ENCODE peak calls at places on chromosomes 11 and 22, in seven cellular contexts. L, K, Z, M, O, S and W are unnamed samples.

GRCh38 chr22:22111267-22111751 is 128.7 kb upstream of the TOP3B start:
- DNase-seq in L (peak; percentile 90), K (no peak), Z (peak; percentile 70), M (peak; percentile 28), O (no peak), S (no peak), W (no peak)

GRCh38 chr22:47282851-47283250 is 520.4 kb downstream of the TBC1D22A start:
- DNase-seq in L (no peak), K (no peak), Z (no peak), M (no peak), O (no peak), S (no peak), W (no peak)

GRCh38 chr22:47367993-47368945 is 605.8 kb downstream of the TBC1D22A start:
- DNase-seq in L (no peak), K (no peak), Z (no peak), M (no peak), O (no peak), S (no peak), W (peak; percentile 2)

GRCh38 chr11:112004389-112004788 is 20.8 kb upstream of the DLAT start:
- DNase-seq in L (peak; percentile 9), K (no peak), Z (peak; percentile 64), M (no peak), O (no peak), S (no peak), W (no peak)

GRCh38 chr11:101466352-101466751 is 117.5 kb downstream of the TRPC6 start:
- DNase-seq in L (no peak), K (no peak), Z (no peak), M (peak; percentile 18), O (no peak), S (no peak), W (no peak)

GRCh38 chr11:61893981-61894380 is 2.6 kb upstream of the FADS3 start:
- DNase-seq in L (peak; percentile 91), K (no peak), Z (no peak), M (peak; percentile 66), O (no peak), S (no peak), W (no peak)

GRCh38 chr11:125201525-125202121 is 37.1 kb downstream of the PKNOX2 start:
- DNase-seq in L (no peak), K (no peak), Z (peak; percentile 9), M (no peak), O (peak; percentile 64), S (no peak), W (peak; percentile 61)

GRCh38 chr22:23709107-23709506 is 18.3 kb downstream of the RGL4 start:
- DNase-seq in L (peak; percentile 63), K (no peak), Z (no peak), M (no peak), O (no peak), S (no peak), W (no peak)

GRCh38 chr22:38736257-38736570 is 19.6 kb downstream of the SUN2 start:
- DNase-seq in L (no peak), K (no peak), Z (no peak), M (no peak), O (no peak), S (no peak), W (no peak)

GRCh38 chr11:62546244-62546936 is at the start of gene AHNAK:
- DNase-seq in L (peak; percentile 90), K (peak; percentile 88), Z (no peak), M (no peak), O (peak; percentile 92), S (peak; percentile 86), W (peak; percentile 84)

GRCh38 chr11:48005878-48006277 is 25.5 kb downstream of the PTPRJ start:
- DNase-seq in L (peak; percentile 21), K (no peak), Z (no peak), M (no peak), O (no peak), S (no peak), W (no peak)

GRCh38 chr11:100964400-100964799 is 165.2 kb downstream of the PGR start:
- DNase-seq in L (peak; percentile 2), K (no peak), Z (no peak), M (no peak), O (no peak), S (no peak), W (no peak)

GRCh38 chr11:57214087-57214395 is 23.0 kb downstream of the APLNR start:
- DNase-seq in L (peak; percentile 26), K (no peak), Z (no peak), M (peak; percentile 32), O (no peak), S (no peak), W (no peak)

GRCh38 chr11:84383571-84383970 is 1097.4 kb upstream of the CCDC90B start:
- DNase-seq in L (no peak), K (no peak), Z (no peak), M (no peak), O (no peak), S (no peak), W (no peak)

GRCh38 chr11:62152245-62153086 is 28.7 kb downstream of the INCENP start:
- DNase-seq in L (no peak), K (no peak), Z (no peak), M (no peak), O (no peak), S (no peak), W (no peak)

GRCh38 chr11:687751-688150 is 7.3 kb downstream of the DEAF1 start:
- DNase-seq in L (no peak), K (no peak), Z (no peak), M (no peak), O (no peak), S (no peak), W (no peak)

GRCh38 chr11:83502041-83502440 is 215.9 kb upstream of the CCDC90B start:
- DNase-seq in L (no peak), K (no peak), Z (no peak), M (no peak), O (no peak), S (no peak), W (no peak)

GRCh38 chr11:68031136-68031459 is 617 bp downstream of the NDUFS8 start:
- DNase-seq in L (peak; percentile 60), K (no peak), Z (peak; percentile 67), M (no peak), O (no peak), S (no peak), W (no peak)

GRCh38 chr11:128310676-128311445 is 276.5 kb downstream of the ETS1 start:
- DNase-seq in L (no peak), K (no peak), Z (no peak), M (no peak), O (no peak), S (no peak), W (no peak)

GRCh38 chr11:126391970-126392637 is 36.6 kb downstream of the ST3GAL4 start:
- DNase-seq in L (peak; percentile 22), K (no peak), Z (peak; percentile 75), M (no peak), O (no peak), S (peak; percentile 56), W (no peak)

GRCh38 chr11:44434191-44434590 is 124.3 kb upstream of the ALX4 start:
- DNase-seq in L (no peak), K (no peak), Z (no peak), M (no peak), O (no peak), S (no peak), W (no peak)

GRCh38 chr22:47193606-47194316 is 431.3 kb downstream of the TBC1D22A start:
- DNase-seq in L (no peak), K (no peak), Z (no peak), M (no peak), O (no peak), S (no peak), W (no peak)

GRCh38 chr22:26394787-26395186 is 34.3 kb upstream of the ASPHD2 start:
- DNase-seq in L (no peak), K (no peak), Z (no peak), M (no peak), O (no peak), S (no peak), W (no peak)

GRCh38 chr11:3982431-3982830 is 112.2 kb upstream of the RRM1 start:
- DNase-seq in L (no peak), K (no peak), Z (no peak), M (no peak), O (no peak), S (no peak), W (no peak)

GRCh38 chr11:119115484-119116234 is 5.7 kb upstream of the HINFP start:
- DNase-seq in L (no peak), K (peak; percentile 30), Z (peak; percentile 29), M (no peak), O (no peak), S (peak; percentile 47), W (no peak)

GRCh38 chr11:87473174-87473573 is 435.4 kb downstream of the TMEM135 start:
- DNase-seq in L (peak; percentile 93), K (no peak), Z (no peak), M (peak; percentile 33), O (no peak), S (no peak), W (no peak)

GRCh38 chr11:6598555-6598954 is 4.9 kb downstream of the RRP8 start:
- DNase-seq in L (no peak), K (no peak), Z (no peak), M (no peak), O (no peak), S (no peak), W (no peak)

GRCh38 chr22:46777609-46777970 is 15.1 kb downstream of the TBC1D22A start:
- DNase-seq in L (no peak), K (no peak), Z (peak; percentile 82), M (no peak), O (no peak), S (no peak), W (no peak)

GRCh38 chr11:118924591-118925585 is 838 bp downstream of the BCL9L start:
- DNase-seq in L (peak; percentile 68), K (peak; percentile 63), Z (peak; percentile 53), M (peak; percentile 46), O (no peak), S (peak; percentile 69), W (peak; percentile 65)

GRCh38 chr22:50576806-50577696 is 1.2 kb downstream of the CPT1B start:
- DNase-seq in L (no peak), K (no peak), Z (no peak), M (no peak), O (no peak), S (no peak), W (no peak)
- H3K36me3 ChIP-seq in L (no peaks in the 10 kb centered on the region), K (no peaks in the 10 kb centered on the region), Z (peaks cover 16% of the 10 kb centered on the region), M (peaks cover 21% of the 10 kb centered on the region), O (no peaks in the 10 kb centered on the region), S (peaks cover 4% of the 10 kb centered on the region), W (no peaks in the 10 kb centered on the region)

GRCh38 chr11:113949891-113950290 is 25.0 kb upstream of the HTR3A start:
- DNase-seq in L (no peak), K (no peak), Z (no peak), M (no peak), O (no peak), S (no peak), W (no peak)
- H3K4me1 ChIP-seq in L (no peaks in the 10 kb centered on the region), K (no peaks in the 10 kb centered on the region), Z (peaks cover 18% of the 10 kb centered on the region), M (no peaks in the 10 kb centered on the region), O (no peaks in the 10 kb centered on the region), S (no peaks in the 10 kb centered on the region), W (no peaks in the 10 kb centered on the region)

DNA sequence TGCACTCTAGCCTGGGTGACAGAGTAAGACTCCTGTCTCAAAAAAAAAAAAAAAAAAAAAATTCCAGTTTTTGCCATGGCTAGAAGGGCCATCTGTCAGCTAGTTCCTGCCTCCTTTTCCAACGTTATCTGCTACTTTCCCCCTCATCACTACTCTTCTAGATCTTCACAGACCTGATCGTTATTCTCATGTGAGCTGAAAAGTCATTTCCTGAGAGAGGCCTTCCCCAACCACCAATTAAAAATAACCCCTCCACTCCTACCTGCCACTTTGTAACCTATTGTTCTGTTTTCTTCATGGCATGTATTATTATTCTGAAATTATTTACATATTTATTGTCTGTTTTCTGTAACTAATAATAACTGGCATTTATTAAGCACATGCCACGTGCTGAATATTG is 24.2 kb downstream of the SGSM3 start:
- DNase-seq in L (no peak), K (no peak), Z (no peak), M (no peak), O (no peak), S (no peak), W (no peak)
- H3K36me3 ChIP-seq in L (peaks cover 7% of the 10 kb centered on the region), K (no peaks in the 10 kb centered on the region), Z (peaks cover 20% of the 10 kb centered on the region), M (no peaks in the 10 kb centered on the region), O (no peaks in the 10 kb centered on the region), S (no peaks in the 10 kb centered on the region), W (no peaks in the 10 kb centered on the region)

GRCh38 chr11:72070486-72070885 is 9.9 kb downstream of the NUMA1 start:
- DNase-seq in L (no peak), K (no peak), Z (no peak), M (no peak), O (no peak), S (no peak), W (no peak)
- H3K4me1 ChIP-seq in L (peaks cover 67% of the 10 kb centered on the region), K (peaks cover 52% of the 10 kb centered on the region), Z (peaks cover 23% of the 10 kb centered on the region), M (peaks cover 44% of the 10 kb centered on the region), O (peaks cover 32% of the 10 kb centered on the region), S (peaks cover 56% of the 10 kb centered on the region), W (peaks cover 8% of the 10 kb centered on the region)